ENCODE peak calls at places on chromosomes 11 and 22, in four cellular contexts. F is endothelial cell, I is Calu3, Z is B cell. P is an unnamed sample.

GRCh38 chr11:62804310-62805043 is 763 bp downstream of the NXF1 start:
- DNase-seq in I (no peak), Z (no peak), F (no peak), P (no peak)

GRCh38 chr22:40499187-40499753 is 128.9 kb downstream of the SGSM3 start:
- DNase-seq in I (peak), Z (no peak), F (no peak), P (peak)

GRCh38 chr11:88534185-88534584 is 196.6 kb upstream of the CTSC start:
- DNase-seq in Z (no peak), I (no peak), F (no peak), P (no peak)

GRCh38 chr22:24517446-24517845 is 22.3 kb downstream of the UPB1 start:
- DNase-seq in F (no peak), Z (no peak), I (no peak), P (no peak)

GRCh38 chr11:112889446-112889845 is 71.8 kb upstream of the NCAM1 start:
- DNase-seq in Z (no peak), F (no peak), I (no peak), P (no peak)

GRCh38 chr22:29780781-29781676 is 13.9 kb downstream of the UQCR10 start:
- DNase-seq in I (peak), F (no peak), Z (no peak), P (no peak)

GRCh38 chr11:116276051-116277044 is 496.4 kb downstream of the BUD13 start:
- DNase-seq in Z (peak), I (peak), F (peak), P (peak)

GRCh38 chr11:22832315-22833041 is 2.9 kb upstream of the SVIP start:
- DNase-seq in Z (no peak), I (no peak), F (no peak), P (no peak)

GRCh38 chr11:111871693-111872161 is 346 bp upstream of the ALG9 start:
- DNase-seq in I (no peak), Z (no peak), F (no peak), P (no peak)

GRCh38 chr11:25734592-25735211 is 597.2 kb upstream of the ANO3 start:
- DNase-seq in F (peak), I (peak), Z (no peak), P (no peak)
- TF ChIP-seq CTCF in F (peak), I (peak), Z (no peak), P (peak)

GRCh38 chr11:11010624-11011127 is 152.8 kb upstream of the ZBED5 start:
- DNase-seq in I (peak), Z (peak), F (peak), P (no peak)
- TF ChIP-seq CTCF in I (peak), Z (no peak), F (no peak), P (no peak)

GRCh38 chr11:64766881-64767280 is 7.1 kb upstream of the PYGM start:
- DNase-seq in F (no peak), Z (no peak), I (no peak), P (no peak)

GRCh38 chr11:64763804-64764611 is 4.2 kb upstream of the PYGM start:
- DNase-seq in Z (peak), I (no peak), F (no peak), P (peak)

GRCh38 chr11:64765841-64766682 is 6.3 kb upstream of the PYGM start:
- DNase-seq in F (no peak), I (no peak), Z (no peak), P (peak)

GRCh38 chr11:64764753-64765152 is 5.0 kb upstream of the PYGM start:
- DNase-seq in F (no peak), I (no peak), Z (no peak), P (no peak)

GRCh38 chr11:64765291-64765803 is 5.6 kb upstream of the PYGM start:
- DNase-seq in Z (no peak), F (no peak), I (no peak), P (no peak)
- TF ChIP-seq CTCF in Z (no peak), F (peak), I (no peak), P (no peak)

GRCh38 chr11:18844753-18845367 is 53.3 kb upstream of the PTPN5 start:
- DNase-seq in I (no peak), F (no peak), Z (no peak), P (peak)
- TF ChIP-seq CTCF in I (peak), F (peak), Z (peak), P (peak)

GRCh38 chr11:86688398-86689179 is 16.2 kb upstream of the ME3 start:
- DNase-seq in F (no peak), I (no peak), Z (no peak), P (peak)
- TF ChIP-seq CTCF in F (no peak), I (no peak), Z (no peak), P (no peak)

GRCh38 chr11:65423516-65424199 is 1.1 kb downstream of the NEAT1 start:
- DNase-seq in F (no peak), I (no peak), Z (no peak), P (no peak)

GRCh38 chr11:65425971-65426838 is 3.6 kb downstream of the NEAT1 start:
- DNase-seq in Z (peak), F (no peak), I (no peak), P (no peak)

GRCh38 chr11:65424200-65425104 is 1.9 kb downstream of the NEAT1 start:
- DNase-seq in I (no peak), F (no peak), Z (peak), P (no peak)

GRCh38 chr11:65426839-65427690 is 4.5 kb downstream of the NEAT1 start:
- DNase-seq in Z (no peak), F (no peak), I (no peak), P (no peak)

GRCh38 chr11:65425105-65425970 is 2.7 kb downstream of the NEAT1 start:
- DNase-seq in Z (peak), I (peak), F (no peak), P (no peak)
- TF ChIP-seq CTCF in Z (peak), I (no peak), F (no peak), P (no peak)

GRCh38 chr11:18013790-18014507 is 1.1 kb upstream of the SERGEF start:
- DNase-seq in I (no peak), Z (peak), F (no peak), P (no peak)
- TF ChIP-seq CTCF in I (no peak), Z (no peak), F (no peak), P (no peak)

DNA sequence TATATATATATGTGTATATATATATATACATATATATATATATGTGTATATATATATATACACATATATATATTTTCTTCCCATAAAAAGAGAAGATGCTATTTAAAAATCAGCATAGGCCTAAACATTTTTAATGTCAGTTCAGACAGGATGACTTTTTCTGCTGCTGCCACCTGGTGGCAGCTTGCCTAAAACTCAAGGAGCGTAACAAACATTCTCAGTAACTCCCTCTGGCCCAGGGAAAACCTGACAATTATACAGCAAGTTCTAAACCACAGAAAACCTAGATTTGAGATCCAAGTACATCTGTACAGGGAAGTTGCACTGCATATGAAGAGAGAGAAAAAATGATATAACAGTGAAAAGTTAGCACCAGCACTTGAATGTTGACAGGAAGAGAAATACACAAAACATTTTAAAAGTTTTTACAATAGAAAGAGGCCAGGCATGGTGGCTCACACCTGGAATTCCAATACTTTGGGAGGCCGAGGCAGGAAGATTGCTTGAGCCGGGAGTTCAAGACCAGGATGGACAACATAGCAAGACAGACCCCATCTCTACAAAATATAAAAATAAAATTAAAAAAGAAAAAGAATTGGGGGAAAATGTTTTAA is 16.6 kb downstream of the OR8A1 start:
- DNase-seq in I (peak), F (peak), Z (peak), P (peak)
- TF ChIP-seq CTCF in I (peak), F (peak), Z (peak), P (peak)

GRCh38 chr11:47271328-47271727 is 1.4 kb downstream of the MADD start:
- DNase-seq in I (no peak), F (no peak), Z (no peak), P (no peak)

GRCh38 chr11:47269002-47269828 is 718 bp upstream of the MADD start:
- DNase-seq in F (peak), Z (peak), I (peak), P (peak)

GRCh38 chr11:47271961-47272661 is 2.2 kb downstream of the MADD start:
- DNase-seq in F (no peak), Z (peak), I (no peak), P (peak)

GRCh38 chr11:47269829-47270305 is at the start of gene MADD:
- DNase-seq in Z (peak), F (peak), I (peak), P (peak)

DNA sequence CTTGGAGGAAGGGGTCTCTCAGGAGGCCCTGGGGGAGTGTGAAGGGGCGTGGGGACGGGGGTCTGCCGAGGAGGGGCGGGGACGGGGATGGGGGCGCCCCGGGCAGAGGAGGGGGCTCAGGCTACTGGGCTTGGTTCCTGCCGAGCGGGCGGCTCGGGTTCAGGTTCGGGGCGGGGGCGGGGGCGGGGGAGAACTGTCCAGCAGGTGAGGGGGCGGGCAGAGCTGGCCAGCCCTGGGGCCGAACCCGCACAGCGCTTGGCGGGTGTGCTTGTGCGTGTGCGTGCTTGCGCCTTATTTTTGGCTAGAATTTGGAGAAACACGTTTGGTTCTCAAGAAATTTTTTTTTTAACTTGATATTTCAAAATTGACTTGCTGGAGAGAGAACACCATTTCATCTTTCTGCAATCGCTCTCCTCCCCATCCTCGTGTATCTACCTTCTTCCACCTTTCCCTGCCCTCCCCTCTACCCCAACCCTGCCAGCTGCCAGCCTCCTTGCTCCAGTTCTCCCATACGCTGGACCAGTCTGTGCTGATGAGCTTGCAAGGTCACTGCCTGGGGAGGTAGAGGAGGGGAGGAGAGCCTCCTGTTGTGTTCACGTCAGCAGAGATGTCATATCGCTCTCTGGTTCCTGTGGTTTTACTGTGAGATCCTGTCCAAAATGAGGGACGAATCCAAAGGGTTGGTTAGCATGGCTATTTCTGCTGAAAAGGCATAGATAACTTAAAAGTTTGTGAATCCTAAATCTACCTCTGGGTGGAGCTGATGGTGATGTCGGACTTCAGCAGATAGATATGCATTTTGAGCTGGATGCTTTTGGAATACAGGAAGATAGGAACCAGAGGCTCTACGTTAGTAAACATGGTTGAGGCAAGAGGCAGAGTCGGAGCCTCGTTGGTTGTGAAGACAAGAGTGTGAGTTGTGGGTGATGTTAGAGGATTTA is 668 bp downstream of the MADD start:
- DNase-seq in F (peak), Z (peak), I (no peak), P (peak)
- TF ChIP-seq CTCF in F (no peak), Z (no peak), I (no peak), P (peak)

DNA sequence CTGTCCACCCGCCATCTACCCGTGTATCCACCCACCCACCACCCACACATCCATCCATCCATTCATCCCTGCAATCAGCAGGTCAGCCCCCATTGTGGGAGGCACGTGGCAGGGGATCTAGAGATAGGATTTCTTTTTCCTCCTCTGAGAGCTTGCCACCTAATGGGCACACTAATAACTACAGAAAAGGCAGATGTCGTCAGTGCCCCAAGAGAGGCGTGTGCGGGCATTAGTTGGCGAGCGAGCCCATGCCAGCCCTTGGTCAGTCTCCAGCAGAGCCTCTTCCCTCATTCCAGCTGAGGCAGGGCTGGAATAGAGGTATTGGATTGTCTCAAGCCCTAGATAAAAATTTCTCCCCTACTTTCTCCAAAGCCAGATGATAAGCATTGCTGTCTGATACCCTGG is 9.7 kb downstream of the USP2 start:
- DNase-seq in Z (no peak), I (no peak), F (no peak), P (no peak)
- TF ChIP-seq CTCF in Z (peak), I (no peak), F (peak), P (no peak)